ENCODE peak calls at places on chromosomes 13 and 19, in six cellular contexts. C, P, N, H, J and O are unnamed samples.

GRCh38 chr13:99859178-99860177 is 112.1 kb downstream of the ZIC5 start:
- DNase-seq in J (peak; percentile 49), H (no peak), N (no peak), P (no peak), C (no peak), O (peak; percentile 22)

GRCh38 chr13:45142440-45143345 is 22.4 kb downstream of the GTF2F2 start:
- DNase-seq in P (peak; percentile 54), J (peak; percentile 78), C (no peak), H (no peak), N (peak; percentile 20), O (no peak)

GRCh38 chr19:16603090-16603489 is 24.9 kb downstream of the MED26 start:
- DNase-seq in J (no peak), N (no peak), P (no peak), C (no peak), H (no peak), O (no peak)

GRCh38 chr13:33882804-33883203 is 64.9 kb downstream of the RFC3 start:
- DNase-seq in J (no peak), N (no peak), H (no peak), P (no peak), C (no peak), O (no peak)

GRCh38 chr13:106536244-106537034 is 977 bp upstream of the EFNB2 start:
- DNase-seq in H (peak; percentile 73), J (peak; percentile 89), C (peak; percentile 84), N (peak; percentile 88), P (peak; percentile 83), O (peak; percentile 82)

GRCh38 chr19:6551607-6552450 is 21.0 kb downstream of the TNFSF9 start:
- DNase-seq in J (peak; percentile 68), N (no peak), C (peak; percentile 60), H (peak; percentile 24), P (no peak), O (peak; percentile 86)

GRCh38 chr19:30864460-30865215 is 484.6 kb downstream of the TSHZ3 start:
- DNase-seq in J (no peak), H (no peak), C (no peak), P (no peak), N (no peak), O (no peak)

GRCh38 chr19:17296278-17296677 is 6.9 kb downstream of the ABHD8 start:
- DNase-seq in P (peak; percentile 36), N (peak; percentile 71), H (no peak), C (no peak), J (no peak), O (no peak)

GRCh38 chr19:29785955-29786589 is 25.7 kb upstream of the CCNE1 start:
- DNase-seq in N (no peak), H (no peak), P (no peak), J (no peak), C (no peak), O (no peak)

GRCh38 chr13:26050568-26051230 is 1.1 kb downstream of the SHISA2 start:
- DNase-seq in C (no peak), P (no peak), H (no peak), N (peak; percentile 37), J (peak; percentile 28), O (no peak)
- H3K4me3 ChIP-seq in C (peak overlapping the region; percentile 57), P (no peak overlapping the region), H (no peak overlapping the region), N (no peak overlapping the region), J (peak overlapping the region; percentile 48), O (no peak overlapping the region)

GRCh38 chr19:19162495-19162894 is 7.6 kb downstream of the MEF2B start:
- DNase-seq in N (no peak), H (no peak), J (no peak), P (no peak), C (no peak), O (no peak)
- H3K4me3 ChIP-seq in N (no peak overlapping the region), H (no peak overlapping the region), J (no peak overlapping the region), P (no peak overlapping the region), C (no peak overlapping the region), O (no peak overlapping the region)

GRCh38 chr13:30370916-30371521 is 51.3 kb upstream of the UBE2L5 start:
- DNase-seq in P (no peak), J (no peak), C (no peak), H (no peak), N (no peak), O (no peak)
- H3K4me3 ChIP-seq in P (no peak overlapping the region), J (no peak overlapping the region), C (no peak overlapping the region), H (peak overlapping the region; percentile 85), N (no peak overlapping the region), O (no peak overlapping the region)

GRCh38 chr13:40119852-40120251 is 464.4 kb downstream of the COG6 start:
- DNase-seq in P (no peak), J (no peak), C (no peak), N (no peak), H (no peak), O (no peak)

GRCh38 chr13:40118337-40118736 is 462.9 kb downstream of the COG6 start:
- DNase-seq in P (no peak), J (no peak), N (no peak), H (no peak), C (no peak), O (no peak)

GRCh38 chr13:40121711-40122110 is 466.2 kb downstream of the COG6 start:
- DNase-seq in P (no peak), N (no peak), J (no peak), C (no peak), H (no peak), O (no peak)

GRCh38 chr13:40120781-40121180 is 465.3 kb downstream of the COG6 start:
- DNase-seq in C (no peak), N (no peak), J (peak; percentile 45), P (no peak), H (no peak), O (no peak)

DNA sequence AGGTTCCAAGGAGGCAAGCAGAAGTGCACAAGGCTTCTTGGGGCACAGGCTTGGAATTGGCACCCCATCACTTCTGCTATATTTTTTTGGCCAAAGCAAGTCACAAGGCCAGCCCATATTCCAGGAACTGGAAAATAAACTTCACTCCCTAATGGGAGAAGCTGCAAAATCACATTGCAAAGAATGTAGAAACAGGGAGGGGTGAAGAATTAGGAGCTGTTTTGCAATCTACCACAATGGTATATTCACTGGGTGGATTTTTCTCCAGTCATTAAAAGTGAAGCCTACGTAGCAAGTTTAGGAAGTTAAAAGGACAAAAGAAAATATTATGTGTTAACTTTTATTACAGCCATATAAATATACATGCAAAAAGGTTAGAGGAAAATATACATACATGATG is 464.8 kb downstream of the COG6 start:
- DNase-seq in N (peak; percentile 37), H (no peak), P (no peak), C (no peak), J (no peak), O (no peak)
- H3K4me3 ChIP-seq in N (no peak overlapping the region), H (no peak overlapping the region), P (no peak overlapping the region), C (no peak overlapping the region), J (no peak overlapping the region), O (no peak overlapping the region)

GRCh38 chr13:97437729-97438128 is 3.8 kb downstream of the RAP2A start:
- DNase-seq in H (no peak), P (no peak), J (no peak), C (no peak), N (no peak), O (no peak)
- H3K4me3 ChIP-seq in H (peak overlapping the region; percentile 2), P (no peak overlapping the region), J (peak overlapping the region; percentile 8), C (no peak overlapping the region), N (no peak overlapping the region), O (no peak overlapping the region)

GRCh38 chr19:11694533-11695439 is 44.0 kb downstream of the ZNF823 start:
- DNase-seq in N (peak; percentile 95), J (peak; percentile 98), H (peak; percentile 38), P (peak; percentile 86), C (peak; percentile 81), O (peak; percentile 94)
- H3K4me3 ChIP-seq in N (peak overlapping the region; percentile 75), J (peak overlapping the region; percentile 73), H (no peak overlapping the region), P (peak overlapping the region; percentile 85), C (peak overlapping the region; percentile 82), O (peak overlapping the region; percentile 79)

GRCh38 chr19:34182125-34182524 is 9.8 kb downstream of the LSM14A start:
- DNase-seq in N (no peak), C (no peak), P (no peak), J (no peak), H (no peak), O (no peak)
- H3K4me3 ChIP-seq in N (no peak overlapping the region), C (no peak overlapping the region), P (no peak overlapping the region), J (no peak overlapping the region), H (peak overlapping the region; percentile 14), O (no peak overlapping the region)

DNA sequence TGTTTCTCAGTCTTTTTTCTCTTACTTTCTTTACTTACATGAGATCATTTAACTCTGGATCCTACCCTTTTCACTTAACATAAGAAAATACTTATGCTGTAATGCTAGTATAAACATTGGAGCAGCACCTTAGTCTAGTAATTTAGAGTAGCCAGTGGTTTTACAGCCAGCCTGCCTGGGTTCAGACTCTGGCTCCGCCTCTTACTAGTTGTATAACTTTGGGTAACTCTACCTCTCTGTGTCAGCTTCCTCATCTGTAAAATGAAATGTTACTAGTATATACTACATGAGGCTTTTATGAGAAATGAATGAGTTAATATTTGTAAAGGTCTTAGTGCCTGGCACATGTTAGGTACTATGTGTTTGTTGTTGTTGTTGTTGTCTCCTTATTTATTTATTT is 5.6 kb downstream of the CDADC1 start:
- DNase-seq in H (no peak), J (no peak), C (no peak), P (no peak), N (no peak), O (no peak)
- H3K4me3 ChIP-seq in H (no peak overlapping the region), J (no peak overlapping the region), C (no peak overlapping the region), P (no peak overlapping the region), N (no peak overlapping the region), O (no peak overlapping the region)

DNA sequence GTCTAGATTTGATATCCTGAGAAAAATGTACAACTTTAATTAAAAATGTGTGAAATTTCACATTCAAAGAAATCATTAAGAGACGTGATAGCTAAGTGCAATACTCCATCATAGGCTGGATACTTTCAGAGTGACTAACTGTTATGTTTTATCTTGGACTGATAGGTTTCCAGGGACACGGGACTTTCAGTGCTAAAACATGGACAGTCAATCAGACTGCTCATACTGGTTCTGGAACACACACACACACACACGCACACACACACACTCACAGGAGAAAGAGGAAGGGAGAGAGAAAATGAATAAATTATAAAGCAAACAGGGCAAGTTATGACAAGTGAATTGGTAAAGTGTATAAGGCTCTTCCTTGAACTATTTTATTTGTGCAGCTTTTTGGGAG is 955.9 kb downstream of the SLITRK5 start:
- DNase-seq in N (peak; percentile 85), J (no peak), P (no peak), H (no peak), C (no peak), O (no peak)
- H3K4me3 ChIP-seq in N (no peak overlapping the region), J (no peak overlapping the region), P (no peak overlapping the region), H (no peak overlapping the region), C (no peak overlapping the region), O (no peak overlapping the region)